ENCODE peak calls at places on chromosomes 12 and 14, in four cellular contexts. W is activated CD8-positive, alpha-beta memory T cell treated with anti-CD3 and anti-CD28 coated beads for 1 hour; L is lower leg skin; U is GM03348. J is an unnamed sample.

GRCh38 chr14:88225721-88226120 is 97.3 kb downstream of the KCNK10 start:
- DNase-seq in W (no peak), L (no peak), U (no peak), J (no peak)

GRCh38 chr12:109115758-109116610 is at the start of gene ACACB:
- DNase-seq in W (no peak), L (peak; percentile 75), U (no peak), J (no peak)

GRCh38 chr12:713281-713875 is 39.0 kb upstream of the WNK1 start:
- DNase-seq in W (no peak), L (no peak), U (no peak), J (no peak)

GRCh38 chr12:93273834-93274705 is 103.7 kb upstream of the NUDT4 start:
- DNase-seq in W (no peak), L (no peak), U (no peak), J (no peak)

GRCh38 chr14:21095430-21096205 is 2.8 kb downstream of the ZNF219 start:
- DNase-seq in W (no peak), L (no peak), U (peak; percentile 69), J (no peak)

GRCh38 chr12:113093409-113094101 is 37.0 kb downstream of the DTX1 start:
- DNase-seq in W (no peak), L (no peak), U (no peak), J (no peak)

GRCh38 chr12:58026892-58027891 is 85.8 kb downstream of the ATP23 start:
- DNase-seq in W (no peak), L (no peak), U (no peak), J (no peak)

GRCh38 chr12:104508752-104509446 is 52.2 kb downstream of the CHST11 start:
- DNase-seq in W (no peak), L (no peak), U (no peak), J (no peak)

GRCh38 chr12:65170245-65170881 is 980 bp downstream of the LEMD3 start:
- DNase-seq in W (no peak), L (peak; percentile 37), U (peak; percentile 82), J (peak; percentile 34)